ENCODE peak calls at places on chromosomes 13 and 19, in eight cellular contexts. P is breast epithelium, E is neuronal stem cell, O is tibial artery, Z is upper lobe of right lung, I is esophagus squamous epithelium, U is left ventricle myocardium inferior, B is SJSA1. D is an unnamed sample.

GRCh38 chr13:113518080-113518803 is 27.7 kb upstream of the DCUN1D2 start:
- DNase-seq in P (no peak), E (no peak), O (peak; percentile 34), Z (no peak), I (no peak), U (no peak), B (no peak), D (no peak)

GRCh38 chr19:45960595-45961235 is 12.9 kb downstream of the NOVA2 start:
- DNase-seq in P (no peak), E (no peak), O (no peak), Z (no peak), I (no peak), U (no peak), B (no peak), D (no peak)

GRCh38 chr13:30968734-30969335 is 36.4 kb downstream of the TEX26 start:
- DNase-seq in P (no peak), E (no peak), O (no peak), Z (no peak), I (no peak), U (no peak), B (no peak), D (no peak)

GRCh38 chr19:30593975-30594925 is 222.1 kb downstream of the ZNF536 start:
- DNase-seq in P (no peak), E (no peak), O (no peak), Z (no peak), I (no peak), U (no peak), B (no peak), D (no peak)

GRCh38 chr13:53238241-53238640 is 209.6 kb downstream of the OLFM4 start:
- DNase-seq in P (no peak), E (no peak), O (no peak), Z (no peak), I (no peak), U (no peak), B (no peak), D (no peak)

GRCh38 chr19:9836021-9836420 is 903 bp downstream of the PIN1 start:
- DNase-seq in P (no peak), E (no peak), O (no peak), Z (no peak), I (no peak), U (no peak), B (peak; percentile 15), D (no peak)

GRCh38 chr13:43874512-43875092 is 4.9 kb downstream of the CCDC122 start:
- DNase-seq in P (no peak), E (no peak), O (no peak), Z (no peak), I (no peak), U (no peak), B (peak; percentile 4), D (peak; percentile 38)

GRCh38 chr13:25528266-25528665 is 156.5 kb downstream of the ATP8A2 start:
- DNase-seq in P (no peak), E (no peak), O (no peak), Z (no peak), I (no peak), U (no peak), B (no peak), D (no peak)

GRCh38 chr13:54185785-54186184 is 1157.2 kb downstream of the OLFM4 start:
- DNase-seq in P (no peak), E (peak; percentile 52), O (no peak), Z (no peak), I (no peak), U (no peak), B (no peak), D (no peak)

GRCh38 chr19:39246951-39247669 is 1.5 kb downstream of the IFNL4 start:
- DNase-seq in P (no peak), E (no peak), O (no peak), Z (peak; percentile 68), I (no peak), U (peak; percentile 29), B (no peak), D (peak; percentile 56)

GRCh38 chr13:32443111-32443510 is 15.2 kb upstream of the N4BP2L1 start:
- DNase-seq in P (no peak), E (no peak), O (no peak), Z (no peak), I (peak; percentile 1), U (no peak), B (no peak), D (peak; percentile 33)

GRCh38 chr19:47613165-47614146 is 4.5 kb downstream of the BICRA start:
- DNase-seq in P (no peak), E (peak; percentile 51), O (no peak), Z (no peak), I (no peak), U (no peak), B (peak; percentile 89), D (no peak)

GRCh38 chr13:109383683-109384082 is 402.7 kb downstream of the IRS2 start:
- DNase-seq in P (no peak), E (no peak), O (no peak), Z (no peak), I (no peak), U (no peak), B (peak; percentile 100), D (no peak)

GRCh38 chr19:35858311-35858710 is 1.6 kb downstream of the KIRREL2 start:
- DNase-seq in P (no peak), E (no peak), O (no peak), Z (no peak), I (no peak), U (no peak), B (no peak), D (no peak)

GRCh38 chr19:57363734-57364181 is 407 bp downstream of the TRAPPC2B start:
- DNase-seq in P (no peak), E (no peak), O (no peak), Z (no peak), I (no peak), U (no peak), B (peak; percentile 16), D (no peak)

GRCh38 chr13:73898276-73898675 is 235.9 kb downstream of the KLF12 start:
- DNase-seq in P (no peak), E (no peak), O (no peak), Z (no peak), I (no peak), U (no peak), B (no peak), D (no peak)

GRCh38 chr13:60482012-60482411 is 85.0 kb downstream of the TDRD3 start:
- DNase-seq in P (no peak), E (no peak), O (no peak), Z (no peak), I (no peak), U (no peak), B (no peak), D (no peak)

DNA sequence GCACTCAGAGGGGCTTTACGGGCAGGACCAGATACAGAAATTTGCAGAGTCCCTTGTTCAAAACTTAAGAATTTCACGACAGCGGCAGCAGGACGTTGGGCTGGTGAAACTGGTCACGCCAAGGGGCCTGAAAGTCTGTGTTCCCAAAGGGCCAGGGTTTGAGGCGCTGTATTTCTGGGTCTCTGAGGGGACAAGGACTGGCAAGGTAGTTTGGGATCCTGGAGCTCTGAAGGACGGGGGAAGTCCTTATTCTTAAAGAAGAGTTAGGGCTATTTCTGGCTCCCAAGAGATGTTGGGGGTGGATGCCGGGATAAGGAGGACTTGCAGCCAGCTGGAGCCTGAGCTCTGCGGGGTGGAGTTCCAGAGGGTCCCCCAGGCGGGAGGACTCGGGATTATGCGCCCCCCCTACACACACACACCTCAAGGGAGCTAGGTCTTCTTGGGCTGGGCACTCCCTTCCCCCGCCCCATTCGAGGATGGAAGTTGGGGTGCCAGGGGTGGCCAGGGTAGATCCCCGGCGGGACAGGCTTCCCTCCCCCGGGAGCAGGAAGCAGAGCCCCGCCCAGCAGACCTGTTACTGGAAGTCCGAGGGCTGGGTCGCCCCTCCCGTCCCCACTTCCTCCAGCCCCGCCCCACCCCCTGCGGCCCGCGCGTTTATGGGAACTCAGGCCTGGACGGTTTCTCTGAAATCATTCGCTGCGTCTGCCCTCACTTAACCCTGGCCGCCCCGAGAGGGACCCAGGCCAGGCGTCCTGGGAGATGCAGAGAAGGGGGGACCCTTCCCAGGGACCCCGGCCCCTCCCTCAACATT is 5.6 kb downstream of the BCL3 start:
- DNase-seq in P (peak; percentile 93), E (no peak), O (peak; percentile 95), Z (peak; percentile 98), I (peak; percentile 79), U (peak; percentile 96), B (peak; percentile 88), D (peak; percentile 47)
- H3K4me1 ChIP-seq in P (peaks cover 37% of the 10 kb centered on the region), E (peaks cover 33% of the 10 kb centered on the region), O (peaks cover 88% of the 10 kb centered on the region), Z (peaks cover 74% of the 10 kb centered on the region), I (peaks cover 100% of the 10 kb centered on the region), U (peaks cover 98% of the 10 kb centered on the region), B (peaks cover 54% of the 10 kb centered on the region), D (peaks cover 68% of the 10 kb centered on the region)

GRCh38 chr13:110396913-110397379 is 89.9 kb downstream of the COL4A2 start:
- DNase-seq in P (no peak), E (no peak), O (peak; percentile 98), Z (no peak), I (no peak), U (peak; percentile 87), B (peak; percentile 100), D (no peak)
- H3K27ac ChIP-seq in P (peak overlapping the region; percentile 93), E (no peak overlapping the region), O (peak overlapping the region; percentile 89), Z (peak overlapping the region; percentile 75), I (peak overlapping the region; percentile 86), U (peak overlapping the region; percentile 86), B (peak overlapping the region; percentile 92), D (no peak overlapping the region)

GRCh38 chr19:54454781-54455675 is 6.0 kb downstream of the LENG8 start:
- DNase-seq in P (no peak), E (no peak), O (no peak), Z (no peak), I (no peak), U (no peak), B (no peak), D (no peak)

GRCh38 chr19:54456423-54457373 is 6.9 kb downstream of the LENG9 start:
- DNase-seq in P (no peak), E (no peak), O (no peak), Z (no peak), I (no peak), U (no peak), B (no peak), D (no peak)

GRCh38 chr19:54453921-54454780 is 5.2 kb downstream of the LENG8 start:
- DNase-seq in P (no peak), E (no peak), O (no peak), Z (no peak), I (no peak), U (no peak), B (no peak), D (no peak)

GRCh38 chr19:54457773-54458647 is 5.6 kb downstream of the LENG9 start:
- DNase-seq in P (no peak), E (no peak), O (no peak), Z (no peak), I (no peak), U (no peak), B (no peak), D (no peak)

GRCh38 chr19:54455786-54456422 is 6.9 kb downstream of the LENG8 start:
- DNase-seq in P (no peak), E (no peak), O (no peak), Z (no peak), I (no peak), U (no peak), B (no peak), D (no peak)
- H3K4me1 ChIP-seq in P (peaks cover 4% of the 10 kb centered on the region), E (no peaks in the 10 kb centered on the region), O (peaks cover 43% of the 10 kb centered on the region), Z (peaks cover 16% of the 10 kb centered on the region), I (peaks cover 54% of the 10 kb centered on the region), U (peaks cover 51% of the 10 kb centered on the region), B (peaks cover 9% of the 10 kb centered on the region), D (peaks cover 23% of the 10 kb centered on the region)

DNA sequence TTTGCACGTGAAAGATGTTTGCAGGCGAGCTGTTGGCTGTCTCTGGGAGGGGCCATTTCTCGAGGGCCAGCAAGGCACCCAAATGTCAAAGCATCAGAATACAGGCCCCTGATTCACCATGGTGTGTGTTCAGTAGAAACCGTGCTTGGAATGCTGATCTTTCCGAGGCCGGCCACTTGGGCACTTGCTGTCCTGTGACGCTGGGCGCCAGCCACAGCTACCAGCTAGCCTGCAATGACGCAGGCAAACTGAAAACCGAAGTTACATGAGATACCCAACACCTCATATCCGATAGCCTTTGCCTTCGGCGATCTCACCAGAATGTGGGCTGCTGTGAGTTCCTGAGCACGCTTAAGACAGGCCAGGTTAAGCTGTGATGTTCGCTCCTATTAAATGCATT is 12.0 kb downstream of the THOP1 start:
- DNase-seq in P (no peak), E (no peak), O (no peak), Z (no peak), I (no peak), U (peak; percentile 58), B (no peak), D (no peak)
- H3K27ac ChIP-seq in P (no peak overlapping the region), E (no peak overlapping the region), O (no peak overlapping the region), Z (no peak overlapping the region), I (no peak overlapping the region), U (peak overlapping the region; percentile 92), B (no peak overlapping the region), D (no peak overlapping the region)